ENCODE peak calls at places on chromosome 1, in six cellular contexts. O is EH, L is HuH-7, R is mucosa of gallbladder, P is 8988T, K is T-cell. A is an unnamed sample.

GRCh38 chr1:222045816-222046215 is 303.9 kb upstream of the DUSP10 start:
- DNase-seq in O (no peak), R (no peak), K (no peak), L (no peak), P (no peak), A (no peak)

GRCh38 chr1:198830397-198830796 is 191.6 kb downstream of the PTPRC start:
- DNase-seq in K (no peak), P (no peak), L (no peak), R (no peak), O (no peak), A (no peak)

GRCh38 chr1:98049370-98050115 is 128.7 kb upstream of the DPYD start:
- DNase-seq in K (no peak), O (peak; percentile 59), R (no peak), P (no peak), L (no peak), A (no peak)

GRCh38 chr1:43979528-43980254 is 681 bp downstream of the B4GALT2 start:
- DNase-seq in O (peak; percentile 69), P (peak; percentile 61), K (no peak), L (no peak), R (no peak), A (no peak)

GRCh38 chr1:46221749-46222148 is 18.6 kb downstream of the LURAP1 start:
- DNase-seq in K (no peak), O (no peak), R (no peak), P (no peak), L (no peak), A (peak; percentile 79)

GRCh38 chr1:51709951-51710350 is 93.1 kb downstream of the OSBPL9 start:
- DNase-seq in L (no peak), O (no peak), P (no peak), R (no peak), K (no peak), A (no peak)

GRCh38 chr1:22275626-22276395 is 132.9 kb upstream of the WNT4 start:
- DNase-seq in L (peak; percentile 90), K (peak; percentile 22), O (peak; percentile 60), P (peak; percentile 83), R (peak; percentile 60), A (peak; percentile 46)

GRCh38 chr1:44546403-44547053 is 127.8 kb downstream of the TMEM53 start:
- DNase-seq in R (no peak), K (no peak), O (no peak), P (no peak), L (no peak), A (no peak)

GRCh38 chr1:46556822-46557221 is 5.4 kb upstream of the KNCN start:
- DNase-seq in O (peak; percentile 69), K (no peak), P (no peak), R (no peak), L (no peak), A (peak; percentile 35)

GRCh38 chr1:90720137-90720636 is 3.1 kb upstream of the BARHL2 start:
- DNase-seq in L (no peak), O (no peak), R (no peak), K (no peak), P (no peak), A (no peak)

GRCh38 chr1:10835423-10836421 is 39.3 kb upstream of the CASZ1 start:
- DNase-seq in K (no peak), L (peak; percentile 90), R (no peak), P (no peak), O (peak; percentile 51), A (peak; percentile 66)

A was measured in COLO829.